ENCODE peak calls at places on chromosomes 13 and 19, in ten cellular contexts. J is lower leg skin, O is transverse colon, M is GM23338, G is brain microvascular endothelial cell, C is GM06990, T is HFF-Myc, X is B cell, A is A549, H is suprapubic skin. N is an unnamed sample.

GRCh38 chr19:2168619-2169424 is 5.1 kb downstream of the DOT1L start:
- DNase-seq in J (peak; percentile 99), O (peak; percentile 94), M (no peak), G (peak; percentile 98), C (peak; percentile 93), T (peak; percentile 76), X (peak; percentile 65), A (peak; percentile 78), H (peak; percentile 98), N (peak; percentile 95)

GRCh38 chr13:108496364-108497215 is 132.8 kb upstream of the MYO16 start:
- DNase-seq in J (no peak), O (no peak), M (peak; percentile 44), G (no peak), C (no peak), T (no peak), X (peak; percentile 18), A (no peak), H (no peak), N (no peak)

GRCh38 chr13:46665630-46666482 is 112.9 kb downstream of the LRCH1 start:
- DNase-seq in J (no peak), O (no peak), M (no peak), G (no peak), C (no peak), T (no peak), X (no peak), A (peak; percentile 14), H (no peak), N (no peak)

GRCh38 chr19:2242092-2242537 is 5.5 kb downstream of the SF3A2 start:
- DNase-seq in J (no peak), O (peak; percentile 54), M (no peak), G (no peak), C (no peak), T (no peak), X (no peak), A (no peak), H (no peak), N (no peak)

GRCh38 chr13:97522243-97522642 is 88.3 kb downstream of the RAP2A start:
- DNase-seq in J (no peak), O (no peak), M (no peak), G (no peak), C (no peak), T (no peak), X (no peak), A (no peak), H (no peak), N (no peak)

GRCh38 chr13:98869408-98870090 is 108.3 kb downstream of the DOCK9 start:
- DNase-seq in J (no peak), O (no peak), M (no peak), G (no peak), C (no peak), T (no peak), X (no peak), A (no peak), H (no peak), N (no peak)

GRCh38 chr13:27018230-27018875 is 153.3 kb downstream of the USP12 start:
- DNase-seq in J (peak; percentile 40), O (peak; percentile 7), M (no peak), G (no peak), C (no peak), T (no peak), X (no peak), A (no peak), H (no peak), N (no peak)

GRCh38 chr13:80436571-80437169 is 95.7 kb upstream of the SPRY2 start:
- DNase-seq in J (no peak), O (no peak), M (no peak), G (no peak), C (no peak), T (no peak), X (no peak), A (no peak), H (no peak), N (no peak)

GRCh38 chr19:41218615-41219507 is at the start of gene AXL:
- DNase-seq in J (peak; percentile 96), O (peak; percentile 64), M (peak; percentile 98), G (peak; percentile 83), C (no peak), T (peak; percentile 59), X (no peak), A (peak; percentile 97), H (peak; percentile 93), N (no peak)

GRCh38 chr13:100088648-100089601 is at the start of gene PCCA:
- DNase-seq in J (peak; percentile 98), O (peak; percentile 97), M (peak; percentile 99), G (peak; percentile 94), C (peak; percentile 89), T (peak; percentile 76), X (peak; percentile 83), A (peak; percentile 92), H (peak; percentile 97), N (peak; percentile 84)

GRCh38 chr19:18856385-18857126 is 24.8 kb downstream of the UPF1 start:
- DNase-seq in J (no peak), O (no peak), M (peak; percentile 43), G (peak; percentile 32), C (no peak), T (no peak), X (no peak), A (no peak), H (no peak), N (no peak)

GRCh38 chr13:98466634-98467236 is 110.2 kb downstream of the STK24 start:
- DNase-seq in J (no peak), O (peak; percentile 59), M (peak; percentile 84), G (peak; percentile 81), C (no peak), T (no peak), X (no peak), A (peak; percentile 58), H (peak; percentile 76), N (no peak)

GRCh38 chr19:49520705-49521319 is 7.0 kb upstream of the RCN3 start:
- DNase-seq in J (no peak), O (no peak), M (no peak), G (no peak), C (no peak), T (no peak), X (no peak), A (no peak), H (no peak), N (no peak)

GRCh38 chr13:77519808-77520207 is 15.7 kb upstream of the SCEL start:
- DNase-seq in J (no peak), O (no peak), M (no peak), G (no peak), C (no peak), T (no peak), X (no peak), A (no peak), H (no peak), N (no peak)

GRCh38 chr13:44431150-44431549 is 57.5 kb downstream of the SERP2 start:
- DNase-seq in J (peak; percentile 72), O (peak; percentile 66), M (no peak), G (no peak), C (no peak), T (no peak), X (no peak), A (no peak), H (no peak), N (no peak)

GRCh38 chr19:5949792-5950305 is 28.1 kb downstream of the RANBP3 start:
- DNase-seq in J (no peak), O (no peak), M (no peak), G (no peak), C (no peak), T (no peak), X (no peak), A (no peak), H (no peak), N (no peak)

GRCh38 chr13:51589793-51590192 is 5.5 kb downstream of the WDFY2 start:
- DNase-seq in J (no peak), O (no peak), M (no peak), G (no peak), C (no peak), T (no peak), X (no peak), A (no peak), H (no peak), N (no peak)

GRCh38 chr13:34416833-34417425 is 525.1 kb upstream of the NBEA start:
- DNase-seq in J (no peak), O (peak; percentile 13), M (peak; percentile 1), G (no peak), C (no peak), T (peak; percentile 39), X (no peak), A (no peak), H (peak; percentile 67), N (no peak)

GRCh38 chr19:18119243-18120105 is 21.9 kb downstream of the MAST3 start:
- DNase-seq in J (no peak), O (peak; percentile 42), M (peak; percentile 20), G (no peak), C (peak; percentile 41), T (no peak), X (peak; percentile 77), A (no peak), H (no peak), N (no peak)

GRCh38 chr19:17946965-17947784 is 14.4 kb downstream of the CCDC124 start:
- DNase-seq in J (no peak), O (no peak), M (peak; percentile 63), G (no peak), C (peak; percentile 73), T (no peak), X (peak; percentile 51), A (no peak), H (no peak), N (no peak)

GRCh38 chr19:49801966-49802661 is 11.0 kb downstream of the FUZ start:
- DNase-seq in J (peak; percentile 96), O (peak; percentile 76), M (peak; percentile 93), G (peak; percentile 88), C (no peak), T (peak; percentile 75), X (no peak), A (no peak), H (peak; percentile 90), N (peak; percentile 93)

GRCh38 chr13:64446372-64446771 is 2783.8 kb downstream of the PCDH9 start:
- DNase-seq in J (no peak), O (no peak), M (peak; percentile 53), G (peak; percentile 5), C (no peak), T (no peak), X (no peak), A (peak; percentile 1), H (no peak), N (no peak)
- TF ChIP-seq CTCF in J (no peak), O (no peak), M (peak; percentile 66), G (peak; percentile 63), C (no peak), T (peak; percentile 36), X (no peak), A (peak; percentile 38), H (no peak), N (no peak)

GRCh38 chr13:43085545-43085944 is 62.2 kb downstream of the DNAJC15 start:
- DNase-seq in J (no peak), O (no peak), M (peak; percentile 43), G (no peak), C (no peak), T (no peak), X (no peak), A (peak; percentile 8), H (no peak), N (no peak)
- TF ChIP-seq CTCF in J (no peak), O (peak; percentile 67), M (no peak), G (peak; percentile 32), C (peak; percentile 40), T (peak; percentile 21), X (peak; percentile 78), A (peak; percentile 50), H (peak; percentile 33), N (no peak)

GRCh38 chr13:41222259-41222852 is 28.0 kb upstream of the KBTBD7 start:
- DNase-seq in J (no peak), O (peak; percentile 44), M (peak; percentile 79), G (peak; percentile 67), C (no peak), T (peak; percentile 42), X (peak; percentile 47), A (peak; percentile 40), H (no peak), N (no peak)
- TF ChIP-seq CTCF in J (no peak), O (peak; percentile 83), M (peak; percentile 83), G (peak; percentile 75), C (peak; percentile 76), T (peak; percentile 71), X (peak; percentile 85), A (peak; percentile 55), H (peak; percentile 74), N (no peak)

GRCh38 chr19:37370880-37371661 is at the start of gene ZNF527:
- DNase-seq in J (peak; percentile 99), O (peak; percentile 98), M (peak; percentile 98), G (peak; percentile 98), C (peak; percentile 98), T (peak; percentile 89), X (peak; percentile 96), A (peak; percentile 99), H (peak; percentile 97), N (peak; percentile 87)
- TF ChIP-seq CTCF in J (no peak), O (peak; percentile 2), M (no peak), G (no peak), C (no peak), T (no peak), X (peak; percentile 12), A (no peak), H (no peak), N (no peak)

N was measured in omental fat pad.